ENCODE peak calls at places on chromosomes 11 and 22, in five cellular contexts. C is HCT116, N is uterus, Z is A549, W is tibial nerve. X is an unnamed sample. For H3K4me1, the result is how much of the 10 kb centered on the place peaks cover.

GRCh38 chr11:69953356-69953755 is 124.8 kb upstream of the ANO1 start:
- DNase-seq in N (no peak), C (no peak), W (no peak), Z (no peak), X (no peak)

GRCh38 chr11:2709429-2709828 is 9.6 kb upstream of the KCNQ1OT1 start:
- DNase-seq in Z (no peak), C (no peak), N (peak), W (peak), X (no peak)

GRCh38 chr11:114058871-114059277 is 637 bp upstream of the ZBTB16 start:
- DNase-seq in Z (no peak), N (no peak), W (no peak), C (no peak), X (no peak)

GRCh38 chr22:39349967-39350802 is at the start of gene SYNGR1:
- DNase-seq in C (no peak), Z (no peak), W (no peak), N (peak), X (no peak)

GRCh38 chr22:41538583-41538982 is 5.7 kb downstream of the POLR3H start:
- DNase-seq in Z (no peak), N (no peak), C (no peak), W (no peak), X (no peak)

GRCh38 chr11:90646266-90646665 is 423.4 kb upstream of the CHORDC1 start:
- DNase-seq in Z (no peak), W (no peak), N (no peak), C (no peak), X (no peak)

GRCh38 chr11:59028105-59028504 is 58.0 kb upstream of the GLYATL1B start:
- DNase-seq in W (no peak), N (no peak), Z (no peak), C (no peak), X (no peak)

GRCh38 chr11:8913961-8914660 is 3.1 kb downstream of the AKIP1 start:
- DNase-seq in Z (peak), N (peak), W (no peak), C (no peak), X (no peak)

GRCh38 chr22:20591295-20591645 is 83.9 kb downstream of the MED15 start:
- DNase-seq in W (no peak), C (no peak), Z (no peak), N (no peak), X (no peak)

GRCh38 chr11:11552688-11553087 is 69.1 kb downstream of the GALNT18 start:
- DNase-seq in C (no peak), W (no peak), N (no peak), Z (no peak), X (no peak)

GRCh38 chr11:65726660-65727059 is 6.1 kb upstream of the RNASEH2C start:
- DNase-seq in C (no peak), W (no peak), Z (no peak), N (no peak), X (no peak)

GRCh38 chr22:49364398-49364797 is 463.3 kb downstream of the BRD1 start:
- DNase-seq in C (no peak), Z (no peak), N (no peak), W (no peak), X (no peak)

GRCh38 chr11:17476317-17477083 is at the start of gene ABCC8:
- DNase-seq in Z (no peak), N (no peak), W (no peak), C (no peak), X (no peak)

GRCh38 chr11:36848675-36849074 is 250.6 kb upstream of the RAG2 start:
- DNase-seq in C (no peak), Z (no peak), W (no peak), N (no peak), X (no peak)

GRCh38 chr22:31867386-31868153 is 76.8 kb upstream of the YWHAH start:
- DNase-seq in W (no peak), C (no peak), N (no peak), Z (no peak), X (no peak)

GRCh38 chr11:108551653-108552462 is 41.7 kb downstream of the EXPH5 start:
- DNase-seq in W (no peak), C (peak), Z (no peak), N (no peak), X (no peak)

GRCh38 chr11:57567512-57568329 is at the start of gene UBE2L6:
- DNase-seq in W (peak), C (no peak), N (peak), Z (peak), X (peak)

GRCh38 chr11:133814588-133814987 is 30.7 kb downstream of the SPATA19 start:
- DNase-seq in Z (no peak), W (no peak), C (no peak), N (no peak), X (no peak)

GRCh38 chr11:29962243-29962642 is 54.6 kb downstream of the KCNA4 start:
- DNase-seq in N (no peak), Z (no peak), W (no peak), C (peak), X (no peak)

GRCh38 chr11:12324585-12324984 is 52.8 kb upstream of the PARVA start:
- DNase-seq in C (no peak), W (no peak), Z (no peak), N (no peak), X (no peak)

GRCh38 chr22:49355206-49355920 is 472.3 kb downstream of the BRD1 start:
- DNase-seq in W (no peak), Z (no peak), N (no peak), C (no peak), X (no peak)

GRCh38 chr22:33000342-33001280 is 57.6 kb downstream of the SYN3 start:
- DNase-seq in C (no peak), W (peak), N (peak), Z (peak), X (no peak)

GRCh38 chr11:13279487-13279834 is 1.9 kb downstream of the BMAL1 start:
- DNase-seq in N (no peak), Z (no peak), C (no peak), W (no peak), X (no peak)

GRCh38 chr11:76217653-76218160 is 11.4 kb upstream of the WNT11 start:
- DNase-seq in W (no peak), Z (no peak), C (no peak), N (no peak), X (no peak)

GRCh38 chr22:41966225-41966606 is 3.0 kb upstream of the SEPTIN3 start:
- DNase-seq in N (no peak), W (no peak), C (no peak), Z (no peak), X (no peak)

GRCh38 chr11:119710417-119710816 is 18.6 kb downstream of the NECTIN1 start:
- DNase-seq in W (no peak), C (no peak), Z (no peak), N (no peak), X (no peak)

GRCh38 chr11:68521962-68522626 is 61.5 kb downstream of the PPP6R3 start:
- DNase-seq in Z (no peak), C (no peak), N (no peak), W (no peak), X (no peak)

GRCh38 chr11:119223856-119224255 is 17.7 kb downstream of the CBL start:
- DNase-seq in N (no peak), C (no peak), W (no peak), Z (no peak), X (no peak)

GRCh38 chr22:46111645-46112306 is 38.5 kb upstream of the PPARA start:
- DNase-seq in C (no peak), Z (no peak), W (no peak), N (peak), X (no peak)
- H3K4me1 ChIP-seq in C (half or more), Z (half or more), W (half or more), N (half or more), X (under half)

GRCh38 chr11:62665630-62666258 is 632 bp downstream of the CSKMT start:
- DNase-seq in N (peak), Z (no peak), W (peak), C (no peak), X (no peak)

GRCh38 chr11:62666259-62666926 is 1.3 kb downstream of the CSKMT start:
- DNase-seq in W (no peak), Z (no peak), C (no peak), N (no peak), X (no peak)

GRCh38 chr11:62669420-62670161 is 1.9 kb upstream of the UQCC3 start:
- DNase-seq in C (no peak), N (no peak), W (no peak), Z (no peak), X (no peak)

GRCh38 chr11:62665075-62665629 is at the start of the genes C11orf98 and CSKMT:
- DNase-seq in C (peak), N (peak), W (peak), Z (peak), X (peak)

GRCh38 chr11:62667460-62667859 is 2.3 kb downstream of the CSKMT start:
- DNase-seq in N (no peak), C (no peak), Z (no peak), W (no peak), X (no peak)
- TF ChIP-seq POLR2A in N (no peak), C (no peak), Z (peak), W (no peak), X (no peak)

DNA sequence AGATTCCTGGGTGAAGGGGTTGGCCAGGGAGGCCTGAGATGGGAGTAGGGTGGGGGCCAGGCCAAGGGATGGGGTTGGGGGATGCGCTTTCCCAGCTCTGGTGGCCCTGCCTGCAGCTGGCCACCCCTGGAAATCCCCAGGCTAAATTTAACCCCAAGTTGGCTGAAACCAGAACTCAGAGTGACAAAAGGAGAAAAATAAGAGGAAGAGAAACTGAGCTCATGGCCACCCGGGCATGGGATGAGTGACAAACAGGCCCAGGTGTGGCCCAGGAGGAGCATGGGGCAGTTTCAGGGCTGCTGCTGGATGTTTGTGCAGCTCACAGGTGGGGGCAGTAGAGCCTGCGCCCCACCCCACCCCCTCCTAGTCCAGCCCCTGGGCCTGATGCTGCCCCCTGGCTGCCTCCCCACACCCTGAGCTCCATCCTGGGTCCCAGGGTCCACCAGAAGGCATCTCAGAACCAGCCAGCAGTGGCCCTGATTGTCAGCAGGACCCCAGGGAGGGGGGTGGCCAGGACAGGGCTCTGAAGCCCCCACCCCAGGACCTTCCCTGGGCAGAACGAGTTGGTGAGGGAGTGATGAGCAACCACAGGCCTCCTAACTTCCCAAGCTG is 48.0 kb downstream of the IGLL5 start:
- DNase-seq in N (no peak), C (no peak), W (no peak), Z (no peak), X (no peak)
- H3K27ac ChIP-seq in N (no peak), C (no peak), W (no peak), Z (no peak), X (no peak)

GRCh38 chr22:27637604-27638003 is 164.0 kb downstream of the MN1 start:
- DNase-seq in Z (no peak), C (no peak), W (no peak), N (no peak), X (no peak)
- H3K4me1 ChIP-seq in Z (under half), C (under half), W (under half), N (under half), X (under half)

GRCh38 chr22:17171016-17171312 is 11.9 kb upstream of the HDHD5 start:
- DNase-seq in W (no peak), Z (no peak), N (no peak), C (no peak), X (no peak)

GRCh38 chr22:17176715-17177114 is 17.6 kb upstream of the HDHD5 start:
- DNase-seq in C (no peak), W (no peak), Z (no peak), N (no peak), X (no peak)

GRCh38 chr22:17167486-17167885 is 8.4 kb upstream of the HDHD5 start:
- DNase-seq in C (no peak), N (peak), W (no peak), Z (no peak), X (peak)

GRCh38 chr22:17172172-17172833 is 13.2 kb upstream of the HDHD5 start:
- DNase-seq in C (no peak), N (peak), Z (no peak), W (no peak), X (no peak)

DNA sequence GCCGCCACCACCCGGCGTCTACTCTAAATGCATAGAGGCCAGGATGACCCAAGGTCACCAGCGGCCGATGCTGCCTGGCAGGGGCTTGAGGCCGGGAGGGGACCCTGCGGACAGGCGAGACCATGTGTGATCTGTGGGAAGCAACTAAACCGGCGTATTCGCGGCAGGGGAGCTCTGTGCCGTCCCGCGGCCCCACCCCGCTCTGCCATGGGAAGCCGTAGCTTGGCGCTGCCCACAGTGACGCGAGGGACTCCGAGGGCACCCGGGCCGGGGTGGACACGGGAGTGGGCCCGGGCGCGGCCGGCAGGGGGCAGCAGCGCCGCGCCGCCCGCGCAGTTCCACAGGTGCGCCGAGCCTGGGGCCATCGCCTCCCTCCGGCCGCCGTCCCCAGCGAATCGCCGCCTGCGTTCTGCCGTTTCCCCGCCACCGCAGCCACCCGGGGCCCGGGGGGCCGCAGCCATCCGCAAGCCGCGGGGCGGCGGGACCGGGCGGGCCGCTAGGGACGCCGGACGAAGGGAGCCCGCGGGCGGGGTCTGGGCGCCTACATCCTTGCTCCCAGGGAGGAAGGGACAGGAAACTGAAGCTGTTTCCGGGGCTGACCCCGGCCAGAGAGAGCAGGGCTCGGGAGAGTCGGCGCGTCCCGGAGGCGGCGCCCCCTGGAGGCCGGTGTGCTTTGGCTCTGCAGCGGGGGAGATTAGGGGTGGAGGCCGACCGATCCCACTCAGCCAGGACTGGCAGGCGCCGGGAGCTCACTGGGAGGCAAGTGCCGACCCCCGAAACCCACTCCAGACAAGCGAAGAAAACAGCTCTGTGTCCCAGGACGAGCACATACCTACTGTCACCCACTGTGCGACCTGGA is 12.5 kb upstream of the HDHD5 start:
- DNase-seq in Z (peak), N (peak), W (peak), C (peak), X (peak)
- TF ChIP-seq POLR2A in Z (peak), N (peak), W (no peak), C (peak), X (no peak)

DNA sequence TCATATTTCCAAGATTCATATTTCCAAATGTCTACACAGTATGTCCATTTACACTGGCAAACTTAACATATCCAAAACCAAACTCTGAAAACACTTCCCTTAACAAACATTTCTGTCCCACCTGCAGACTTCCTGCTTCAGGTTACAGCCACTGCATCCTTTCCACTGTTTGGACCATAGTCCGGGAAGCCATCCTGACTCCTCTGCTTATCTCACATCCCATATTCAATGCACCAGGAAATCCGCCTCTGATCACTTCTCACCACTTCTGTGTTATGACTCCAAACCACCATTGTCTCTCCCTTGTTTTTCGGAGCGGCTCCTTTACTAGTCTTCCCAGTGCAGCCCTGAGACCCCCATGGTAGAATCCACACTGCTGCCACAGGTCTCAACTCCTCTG is 30.1 kb downstream of the HIRA start:
- DNase-seq in C (no peak), W (no peak), Z (no peak), N (no peak), X (no peak)
- H3K27ac ChIP-seq in C (no peak), W (no peak), Z (no peak), N (no peak), X (no peak)

DNA sequence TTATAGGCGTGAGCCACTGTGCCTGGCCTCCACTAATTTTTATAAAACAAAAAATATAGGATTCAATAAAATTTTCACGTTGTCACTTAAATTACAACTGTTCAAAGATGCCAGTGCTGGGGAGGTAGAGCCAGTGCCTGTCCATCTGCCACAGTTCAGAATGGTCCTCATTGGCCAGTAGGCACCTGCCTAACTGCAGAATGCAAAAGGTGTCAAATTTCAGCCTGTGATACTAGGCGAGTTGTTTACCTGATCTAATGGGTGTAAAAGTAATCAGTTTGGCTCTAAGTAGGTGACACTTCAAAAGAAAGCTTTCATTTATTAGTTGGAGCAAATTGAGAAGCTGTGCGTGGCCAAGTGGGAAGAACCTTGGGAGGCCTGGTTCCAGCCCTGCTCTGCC is 2.4 kb downstream of the SMARCB1 start:
- DNase-seq in N (no peak), C (no peak), W (no peak), Z (no peak), X (no peak)
- H3K4me1 ChIP-seq in N (under half), C (under half), W (half or more), Z (under half), X (under half)

X was measured in breast epithelium.